ENCODE peak calls at places on chromosomes 7 and 10, in nine cellular contexts. H, G, Y, L, E, M, Q, T and S are unnamed samples.
A peak's percentile ranks its signal among the peaks of the same experiment; 100 is the strongest.

GRCh38 chr7:11313801-11314200 is 340.1 kb downstream of the PHF14 start:
- DNase-seq in H (no peak), G (no peak), Y (no peak), L (no peak), E (no peak), M (no peak), Q (no peak), T (no peak), S (no peak)

GRCh38 chr7:75740846-75741497 is 2.2 kb upstream of the HIP1 start:
- DNase-seq in H (peak; percentile 33), G (no peak), Y (no peak), L (peak; percentile 84), E (no peak), M (no peak), Q (no peak), T (no peak), S (no peak)

GRCh38 chr7:76315372-76315771 is 12.9 kb downstream of the HSPB1 start:
- DNase-seq in H (no peak), G (no peak), Y (no peak), L (peak; percentile 50), E (no peak), M (no peak), Q (no peak), T (no peak), S (no peak)

GRCh38 chr7:72080865-72081264 is 331.3 kb downstream of the CALN1 start:
- DNase-seq in H (no peak), G (no peak), Y (no peak), L (no peak), E (no peak), M (no peak), Q (no peak), T (no peak), S (no peak)

GRCh38 chr7:157739056-157739455 is 402.3 kb downstream of the DNAJB6 start:
- DNase-seq in H (no peak), G (no peak), Y (no peak), L (no peak), E (no peak), M (no peak), Q (no peak), T (no peak), S (no peak)

GRCh38 chr10:73647875-73648228 is 6.6 kb upstream of the MYOZ1 start:
- DNase-seq in H (no peak), G (no peak), Y (no peak), L (no peak), E (no peak), M (no peak), Q (no peak), T (no peak), S (no peak)

GRCh38 chr10:131271966-131272365 is 39.6 kb downstream of the TCERG1L start:
- DNase-seq in H (no peak), G (no peak), Y (no peak), L (no peak), E (no peak), M (no peak), Q (no peak), T (no peak), S (no peak)

GRCh38 chr7:129969881-129970446 is 17.2 kb upstream of the UBE2H start:
- DNase-seq in H (no peak), G (peak; percentile 98), Y (peak; percentile 77), L (peak; percentile 53), E (peak; percentile 41), M (no peak), Q (peak; percentile 96), T (peak; percentile 94), S (peak; percentile 99)

GRCh38 chr10:104120903-104121484 is 977 bp upstream of the SFR1 start:
- DNase-seq in H (peak; percentile 87), G (peak; percentile 93), Y (peak; percentile 99), L (peak; percentile 85), E (peak; percentile 98), M (peak; percentile 97), Q (peak; percentile 93), T (peak; percentile 93), S (peak; percentile 79)

GRCh38 chr7:55254242-55254595 is 110.9 kb upstream of the LANCL2 start:
- DNase-seq in H (no peak), G (no peak), Y (no peak), L (no peak), E (no peak), M (no peak), Q (no peak), T (no peak), S (no peak)

GRCh38 chr7:1854521-1855395 is 184.7 kb downstream of the ELFN1 start:
- DNase-seq in H (peak; percentile 1), G (no peak), Y (no peak), L (peak; percentile 95), E (no peak), M (no peak), Q (no peak), T (no peak), S (no peak)

GRCh38 chr10:22697101-22697500 is 17.3 kb downstream of the PIP4K2A start:
- DNase-seq in H (no peak), G (no peak), Y (no peak), L (no peak), E (no peak), M (no peak), Q (no peak), T (no peak), S (no peak)

GRCh38 chr7:114504586-114504985 is 90.0 kb downstream of the FOXP2 start:
- DNase-seq in H (no peak), G (no peak), Y (no peak), L (no peak), E (no peak), M (peak; percentile 18), Q (no peak), T (no peak), S (no peak)

GRCh38 chr7:101303102-101303701 is 18.4 kb downstream of the IFT22 start:
- DNase-seq in H (peak; percentile 31), G (no peak), Y (peak; percentile 19), L (no peak), E (no peak), M (no peak), Q (no peak), T (no peak), S (no peak)

DNA sequence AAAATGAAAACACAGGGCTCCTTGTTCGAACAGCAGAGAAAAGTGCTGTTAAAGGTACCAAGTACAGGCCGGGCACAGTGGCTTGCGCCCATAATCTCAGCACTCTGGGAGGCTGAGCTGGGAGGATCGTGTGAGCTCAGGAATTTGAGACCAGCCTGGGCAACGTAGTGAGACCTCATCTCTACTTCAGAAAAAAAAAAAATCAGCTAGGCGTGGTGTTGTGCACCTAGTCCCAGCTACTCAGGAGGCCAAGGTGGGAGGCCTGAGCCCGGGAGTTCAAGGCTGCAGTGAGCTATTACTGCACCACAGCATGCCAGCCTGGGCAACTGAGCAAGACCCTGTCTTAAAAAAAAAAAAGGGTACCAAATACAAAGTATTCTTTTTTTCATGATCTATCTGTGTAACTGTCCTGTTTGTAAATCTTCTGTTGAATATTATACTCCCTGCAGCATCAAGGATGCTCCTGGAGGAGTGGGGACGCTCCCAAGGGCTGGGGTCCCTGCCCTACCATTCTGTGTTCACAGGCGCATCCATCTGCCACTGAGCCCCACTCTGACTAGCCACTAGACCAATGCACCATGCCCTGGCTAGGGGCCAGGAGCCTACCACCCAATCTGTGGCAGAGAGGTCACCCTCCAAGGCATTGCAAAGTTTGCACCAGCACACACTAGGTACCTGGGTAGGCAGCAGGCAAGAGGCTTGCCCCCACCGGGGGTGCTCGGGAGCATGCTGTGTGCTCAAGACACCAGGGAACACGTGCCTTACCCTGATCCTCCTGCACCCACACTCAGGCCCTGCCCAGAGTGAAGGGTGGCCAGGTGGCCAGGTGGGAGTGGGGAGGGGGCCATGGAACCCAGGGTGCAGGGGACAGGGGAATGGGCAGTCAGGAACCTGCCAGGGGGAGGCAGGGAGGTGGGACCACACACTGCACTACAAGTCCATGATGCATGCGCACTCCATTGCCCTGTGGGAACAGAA is 67.3 kb upstream of the KMT2C start:
- DNase-seq in H (no peak), G (no peak), Y (no peak), L (no peak), E (no peak), M (no peak), Q (no peak), T (no peak), S (no peak)
- H2AFZ ChIP-seq in H (no peak overlapping the region), G (no peak overlapping the region), Y (no peak overlapping the region), L (no peak overlapping the region), E (no peak overlapping the region), M (no peak overlapping the region), Q (no peak overlapping the region), T (no peak overlapping the region), S (no peak overlapping the region)

DNA sequence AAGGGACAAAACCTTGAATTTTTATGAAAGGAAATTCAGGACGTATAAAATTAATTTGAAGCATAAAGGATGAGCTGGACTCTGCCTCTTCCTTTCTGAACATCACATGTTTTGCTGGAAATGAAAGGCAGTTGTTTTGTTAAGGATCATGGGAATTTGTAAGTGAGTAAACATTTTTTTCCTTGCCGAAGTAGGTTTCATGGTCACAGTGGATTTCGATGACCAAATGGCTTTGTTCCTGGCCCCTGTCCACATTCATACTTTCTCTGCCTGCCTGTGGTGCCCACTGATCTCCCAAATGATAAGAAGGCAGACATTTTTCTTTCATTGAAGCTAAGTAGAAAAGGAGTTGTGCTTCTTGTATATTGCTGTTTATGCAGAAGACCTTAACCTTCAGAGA is 104.2 kb downstream of the ARID5B start:
- DNase-seq in H (no peak), G (no peak), Y (no peak), L (no peak), E (no peak), M (no peak), Q (peak; percentile 32), T (no peak), S (no peak)
- H3K4me1 ChIP-seq in H (no peaks in the 10 kb centered on the region), G (no peaks in the 10 kb centered on the region), Y (peaks cover 12% of the 10 kb centered on the region), L (no peaks in the 10 kb centered on the region), E (no peaks in the 10 kb centered on the region), M (no peaks in the 10 kb centered on the region), Q (no peaks in the 10 kb centered on the region), T (no peaks in the 10 kb centered on the region), S (no peaks in the 10 kb centered on the region)

GRCh38 chr7:27247000-27247399 is 4.4 kb downstream of the EVX1 start:
- DNase-seq in H (peak; percentile 34), G (no peak), Y (no peak), L (no peak), E (no peak), M (no peak), Q (no peak), T (no peak), S (no peak)

GRCh38 chr7:27247452-27248426 is 5.1 kb downstream of the EVX1 start:
- DNase-seq in H (no peak), G (no peak), Y (no peak), L (no peak), E (no peak), M (no peak), Q (no peak), T (no peak), S (no peak)

GRCh38 chr7:27245124-27245797 is 2.7 kb downstream of the EVX1 start:
- DNase-seq in H (peak; percentile 49), G (no peak), Y (no peak), L (no peak), E (no peak), M (no peak), Q (no peak), T (no peak), S (no peak)

GRCh38 chr7:27244488-27245123 is 2.0 kb downstream of the EVX1 start:
- DNase-seq in H (no peak), G (no peak), Y (no peak), L (no peak), E (no peak), M (no peak), Q (no peak), T (no peak), S (no peak)

GRCh38 chr7:27245798-27246691 is 3.4 kb downstream of the EVX1 start:
- DNase-seq in H (peak; percentile 70), G (no peak), Y (peak; percentile 57), L (no peak), E (no peak), M (no peak), Q (no peak), T (no peak), S (peak; percentile 22)
- TF ChIP-seq EZH2 in H (peak; percentile 98), G (no peak), Y (peak; percentile 94), L (no peak), E (no peak), M (peak; percentile 86), Q (peak; percentile 100), T (peak; percentile 91), S (no peak)

GRCh38 chr7:45160374-45160773 is 2.8 kb downstream of the RAMP3 start:
- DNase-seq in H (no peak), G (no peak), Y (no peak), L (no peak), E (no peak), M (no peak), Q (no peak), T (no peak), S (no peak)
- H2AFZ ChIP-seq in H (no peak overlapping the region), G (no peak overlapping the region), Y (no peak overlapping the region), L (no peak overlapping the region), E (no peak overlapping the region), M (no peak overlapping the region), Q (no peak overlapping the region), T (no peak overlapping the region), S (no peak overlapping the region)